ENCODE peak calls at places on chromosomes 16 and 17, in ten cellular contexts. D, C, S, T, Z, W, H, R, G and U are unnamed samples.

GRCh38 chr16:69709456-69710084 is 16.8 kb downstream of the NQO1 start:
- DNase-seq in T (no peak), Z (no peak), D (no peak), S (no peak), G (peak; percentile 54), W (peak; percentile 54), C (no peak), R (no peak), H (no peak), U (peak; percentile 32)

GRCh38 chr17:50863221-50863843 is 2.8 kb downstream of the TOB1 start:
- DNase-seq in S (no peak), R (peak; percentile 69), H (no peak), C (peak; percentile 46), Z (peak; percentile 70), T (peak; percentile 63), W (peak; percentile 34), D (peak; percentile 73), G (no peak), U (no peak)

GRCh38 chr17:43832168-43832975 is 574 bp downstream of the MPP3 start:
- DNase-seq in W (no peak), C (peak; percentile 76), T (peak; percentile 24), R (peak; percentile 59), D (peak; percentile 43), S (peak; percentile 13), H (peak; percentile 74), G (peak; percentile 85), Z (no peak), U (no peak)

GRCh38 chr17:66567234-66568170 is 265.1 kb downstream of the PRKCA start:
- DNase-seq in H (peak; percentile 72), Z (peak; percentile 89), R (peak; percentile 84), S (peak; percentile 62), W (peak; percentile 71), C (peak; percentile 82), D (peak; percentile 91), T (peak; percentile 84), G (peak; percentile 63), U (peak; percentile 92)

GRCh38 chr16:15690296-15690695 is 40.3 kb downstream of the NDE1 start:
- DNase-seq in S (no peak), D (no peak), T (no peak), H (no peak), W (no peak), C (no peak), Z (no peak), G (no peak), R (no peak), U (peak; percentile 12)

GRCh38 chr16:68332411-68333121 is 21.7 kb downstream of the PRMT7 start:
- DNase-seq in W (no peak), Z (no peak), C (no peak), G (no peak), S (peak; percentile 8), R (no peak), H (no peak), T (peak; percentile 54), D (no peak), U (peak; percentile 86)

GRCh38 chr16:27779719-27780161 is 229.8 kb downstream of the KATNIP start:
- DNase-seq in W (no peak), R (no peak), H (no peak), T (peak; percentile 75), C (peak; percentile 71), S (no peak), Z (no peak), G (peak; percentile 56), D (peak; percentile 55), U (peak; percentile 98)

GRCh38 chr16:77212736-77213541 is 13.7 kb downstream of the SYCE1L start:
- DNase-seq in G (peak; percentile 63), R (peak; percentile 61), Z (no peak), D (peak; percentile 71), T (peak; percentile 64), C (peak; percentile 82), W (peak; percentile 80), H (peak; percentile 57), S (no peak), U (no peak)

GRCh38 chr17:82848022-82848592 is 8.3 kb upstream of the ZNF750 start:
- DNase-seq in S (peak; percentile 47), W (no peak), R (no peak), G (peak; percentile 65), Z (no peak), H (no peak), C (no peak), T (no peak), D (no peak), U (no peak)

GRCh38 chr16:80932725-80933124 is 74.0 kb downstream of the CMC2 start:
- DNase-seq in S (no peak), W (no peak), Z (no peak), C (peak; percentile 10), R (peak; percentile 16), H (peak; percentile 48), T (no peak), G (peak; percentile 34), D (peak; percentile 48), U (peak; percentile 94)

GRCh38 chr16:64841482-64841881 is 280.4 kb downstream of the CDH11 start:
- DNase-seq in G (no peak), D (no peak), S (no peak), C (no peak), H (no peak), Z (no peak), T (no peak), R (no peak), W (no peak), U (no peak)
- TF ChIP-seq CTCF in G (no peak), D (no peak), S (no peak), C (no peak), H (no peak), Z (no peak), T (no peak), R (no peak), W (no peak), U (no peak)

DNA sequence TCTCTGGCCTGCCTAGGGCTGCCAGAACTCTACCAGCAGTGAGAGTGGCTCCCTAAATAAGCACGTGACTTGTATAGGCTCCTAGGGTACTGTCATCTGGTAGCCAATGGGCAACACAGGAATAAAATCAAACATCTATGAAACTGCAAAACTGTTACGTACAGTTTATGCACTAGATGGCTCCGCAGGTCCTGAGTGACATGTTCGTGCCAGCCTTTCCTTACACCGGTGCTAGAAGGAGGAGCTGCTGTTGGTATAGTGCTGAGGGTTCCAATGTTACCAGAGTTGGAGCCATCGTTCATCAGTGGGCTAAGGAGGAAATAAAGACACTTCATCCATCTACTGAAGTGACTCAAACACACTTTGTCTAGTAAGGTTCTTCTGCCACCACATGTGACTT is 63.2 kb upstream of the TRAP1 start:
- DNase-seq in R (no peak), Z (no peak), S (no peak), C (no peak), D (no peak), T (no peak), G (peak; percentile 21), W (no peak), H (no peak), U (no peak)
- TF ChIP-seq CTCF in R (no peak), Z (peak; percentile 37), S (no peak), C (no peak), D (no peak), T (no peak), G (peak; percentile 10), W (no peak), H (no peak), U (no peak)

GRCh38 chr16:64989050-64989449 is 132.8 kb downstream of the CDH11 start:
- DNase-seq in W (no peak), T (no peak), Z (no peak), H (no peak), D (no peak), S (no peak), C (no peak), G (no peak), R (no peak), U (no peak)

GRCh38 chr16:64983226-64983625 is 138.6 kb downstream of the CDH11 start:
- DNase-seq in D (peak; percentile 68), T (no peak), H (no peak), G (no peak), S (no peak), Z (no peak), R (no peak), W (no peak), C (no peak), U (no peak)

GRCh38 chr16:64981568-64982281 is 140.1 kb downstream of the CDH11 start:
- DNase-seq in C (no peak), D (no peak), S (no peak), R (no peak), W (no peak), G (no peak), Z (no peak), T (no peak), H (no peak), U (no peak)

GRCh38 chr16:64982581-64982980 is 139.3 kb downstream of the CDH11 start:
- DNase-seq in T (no peak), Z (no peak), W (no peak), R (no peak), D (no peak), C (no peak), S (no peak), G (no peak), H (no peak), U (no peak)

DNA sequence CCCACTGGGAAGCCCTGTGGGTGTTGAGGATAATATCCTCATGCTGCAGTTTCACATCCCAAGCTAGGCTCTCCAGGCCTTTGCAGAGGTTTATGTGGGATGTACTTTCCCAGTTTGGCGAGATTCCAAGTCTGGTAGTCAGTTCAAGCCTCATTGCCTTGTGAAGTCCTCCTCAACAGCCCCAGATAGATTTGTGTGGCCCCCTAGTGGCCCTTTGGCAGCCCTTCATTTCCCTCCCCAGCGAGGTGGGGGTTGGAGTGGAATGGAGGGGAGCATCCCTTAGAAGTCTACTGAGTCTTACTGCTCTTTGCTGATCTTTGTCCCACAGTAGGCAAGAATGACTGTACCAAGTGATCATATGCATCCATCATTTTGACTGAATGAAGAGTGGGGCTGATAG is 137.9 kb downstream of the CDH11 start:
- DNase-seq in Z (peak; percentile 86), W (no peak), S (peak; percentile 61), C (peak; percentile 48), T (peak; percentile 64), R (peak; percentile 9), G (peak; percentile 8), D (peak; percentile 62), H (no peak), U (peak; percentile 50)
- TF ChIP-seq CTCF in Z (peak; percentile 82), W (no peak), S (peak; percentile 77), C (peak; percentile 62), T (peak; percentile 81), R (no peak), G (no peak), D (peak; percentile 62), H (peak; percentile 59), U (peak; percentile 75)

GRCh38 chr17:79899584-79899983 is 60.3 kb upstream of the CBX4 start:
- DNase-seq in Z (no peak), T (no peak), H (no peak), S (no peak), G (no peak), R (no peak), W (no peak), D (no peak), C (no peak), U (no peak)

GRCh38 chr17:79901131-79901530 is 61.9 kb upstream of the CBX4 start:
- DNase-seq in W (no peak), T (no peak), S (no peak), R (no peak), Z (no peak), G (no peak), H (no peak), D (no peak), C (no peak), U (no peak)

GRCh38 chr17:79892457-79893236 is 53.4 kb upstream of the CBX4 start:
- DNase-seq in D (no peak), T (no peak), S (no peak), Z (no peak), W (no peak), C (no peak), R (no peak), H (no peak), G (peak; percentile 31), U (no peak)

GRCh38 chr17:79902146-79902791 is 63.0 kb upstream of the CBX4 start:
- DNase-seq in Z (no peak), R (no peak), C (peak; percentile 0), G (no peak), S (no peak), T (no peak), W (no peak), D (no peak), H (no peak), U (no peak)

GRCh38 chr17:79897243-79898063 is 58.2 kb upstream of the CBX4 start:
- DNase-seq in G (no peak), D (no peak), R (no peak), W (no peak), C (no peak), S (no peak), T (no peak), Z (no peak), H (no peak), U (no peak)
- TF ChIP-seq CTCF in G (no peak), D (no peak), R (no peak), W (no peak), C (no peak), S (no peak), T (no peak), Z (no peak), H (no peak), U (no peak)